ENCODE peak calls at places on chromosomes 1 and 21, in four cellular contexts. W is cardiac fibroblast, U is brain microvascular endothelial cell, Q is mesothelial cell of epicardium. Z is an unnamed sample.
A peak's percentile ranks its signal among the peaks of the same experiment; 100 is the strongest.

GRCh38 chr1:84434756-84435142 is 36.5 kb downstream of the DNASE2B start:
- DNase-seq in U (no peak), W (peak; percentile 35), Q (no peak), Z (no peak)

GRCh38 chr1:44531785-44532566 is 126.9 kb downstream of the RNF220 start:
- DNase-seq in W (peak; percentile 55), U (peak; percentile 43), Q (no peak), Z (no peak)

GRCh38 chr1:71222668-71223067 is 141.8 kb upstream of the ZRANB2 start:
- DNase-seq in Q (no peak), W (peak; percentile 27), U (no peak), Z (no peak)

GRCh38 chr1:224544276-224544675 is 71.8 kb upstream of the CNIH3 start:
- DNase-seq in Q (no peak), U (no peak), W (no peak), Z (peak; percentile 72)

GRCh38 chr1:1799716-1800115 is 21.4 kb upstream of the NADK start:
- DNase-seq in U (no peak), Q (no peak), W (no peak), Z (no peak)

GRCh38 chr1:199472025-199472424 is 555.5 kb upstream of the NR5A2 start:
- DNase-seq in Q (no peak), U (no peak), W (no peak), Z (no peak)

GRCh38 chr21:42844411-42845113 is 34.8 kb downstream of the WDR4 start:
- DNase-seq in W (no peak), U (no peak), Q (no peak), Z (no peak)

GRCh38 chr1:21935393-21935804 is 1.7 kb downstream of the HSPG2 start:
- DNase-seq in U (peak; percentile 34), W (no peak), Q (no peak), Z (no peak)

GRCh38 chr1:208556461-208556860 is 312.3 kb upstream of the PLXNA2 start:
- DNase-seq in Q (no peak), U (no peak), W (no peak), Z (no peak)

GRCh38 chr1:157073944-157074685 is 25.5 kb downstream of the ETV3L start:
- DNase-seq in U (peak; percentile 67), Q (no peak), W (peak; percentile 76), Z (peak; percentile 25)
- TF ChIP-seq CTCF in U (peak; percentile 77), Q (peak; percentile 24), W (peak; percentile 71), Z (peak; percentile 59)

GRCh38 chr1:24857528-24858133 is 72.4 kb downstream of the RUNX3 start:
- DNase-seq in W (no peak), Q (no peak), U (no peak), Z (no peak)
- TF ChIP-seq CTCF in W (peak; percentile 9), Q (no peak), U (no peak), Z (no peak)

GRCh38 chr1:154940213-154940879 is 3.8 kb upstream of the PMVK start:
- DNase-seq in W (no peak), U (no peak), Q (no peak), Z (no peak)

GRCh38 chr1:154937051-154937987 is 800 bp upstream of the PMVK start:
- DNase-seq in Q (peak; percentile 64), W (peak; percentile 97), U (peak; percentile 88), Z (peak; percentile 93)

GRCh38 chr1:154937988-154938386 is 1.5 kb upstream of the PMVK start:
- DNase-seq in Q (no peak), U (no peak), W (no peak), Z (no peak)

GRCh38 chr1:154940880-154941228 is 4.3 kb upstream of the PMVK start:
- DNase-seq in W (no peak), U (no peak), Q (no peak), Z (no peak)

GRCh38 chr1:154938604-154939399 is 2.3 kb upstream of the PMVK start:
- DNase-seq in Q (no peak), W (no peak), U (no peak), Z (no peak)
- TF ChIP-seq CTCF in Q (no peak), W (no peak), U (no peak), Z (no peak)

DNA sequence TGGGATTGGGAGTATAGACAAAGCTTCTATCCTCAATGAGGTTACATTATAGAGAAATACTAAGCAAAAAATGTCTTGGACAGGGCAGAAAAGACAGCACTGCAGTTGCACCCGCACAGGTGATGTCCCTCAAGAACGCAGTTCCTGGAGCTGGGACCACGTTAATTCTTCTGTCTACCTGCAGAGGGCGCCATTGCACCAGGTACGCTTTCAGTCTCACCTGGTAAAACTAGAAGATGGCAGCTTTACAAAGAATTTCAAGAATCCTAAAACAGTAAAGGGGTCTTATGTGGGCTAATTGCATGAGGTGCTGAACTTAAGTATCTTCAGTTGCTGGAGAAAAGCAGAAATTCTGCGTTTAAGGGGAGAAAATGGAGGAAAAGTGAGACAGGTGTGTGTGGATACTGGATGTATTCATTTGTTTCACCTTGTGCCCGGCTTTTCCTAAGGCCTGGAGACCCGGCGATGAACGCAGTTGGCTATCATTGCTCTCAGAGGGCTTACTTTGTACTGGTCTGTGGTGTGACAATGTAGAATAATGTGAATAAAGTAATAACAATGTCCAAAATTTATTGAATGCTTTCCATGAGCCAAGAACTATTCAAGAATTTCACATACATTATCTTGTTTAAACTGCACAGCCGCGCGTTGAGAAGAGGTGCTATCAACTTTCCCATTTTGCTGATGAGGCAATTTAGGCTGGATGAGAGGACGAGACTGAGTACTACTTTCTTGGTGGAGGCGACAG is 276.3 kb upstream of the GREM2 start:
- DNase-seq in W (peak; percentile 23), U (no peak), Q (peak; percentile 35), Z (no peak)
- TF ChIP-seq CTCF in W (peak; percentile 63), U (peak; percentile 84), Q (peak; percentile 96), Z (peak; percentile 74)

Z was measured in AG09319.